ENCODE peak calls at places on chromosomes 4 and X, in four cellular contexts. G, F, I and U are unnamed samples.

GRCh38 chrX:38803609-38804480 is 2.6 kb downstream of the MID1IP1 start:
- DNase-seq in G (peak; percentile 57), F (peak; percentile 87), I (peak; percentile 91), U (peak; percentile 88)

GRCh38 chr4:69156913-69157312 is 57.6 kb downstream of the UGT2B11 start:
- DNase-seq in G (no peak), F (no peak), I (peak; percentile 9), U (peak; percentile 53)

GRCh38 chr4:94763005-94763404 is 5.2 kb downstream of the BMPR1B start:
- DNase-seq in G (no peak), F (no peak), I (no peak), U (no peak)

GRCh38 chr4:11724731-11725130 is 296.0 kb upstream of the HS3ST1 start:
- DNase-seq in G (no peak), F (no peak), I (no peak), U (no peak)

GRCh38 chr4:89295415-89295927 is 12.1 kb downstream of the GPRIN3 start:
- DNase-seq in G (no peak), F (no peak), I (no peak), U (no peak)

GRCh38 chrX:40485973-40486372 is 94.8 kb upstream of the ATP6AP2 start:
- DNase-seq in G (no peak), F (no peak), I (no peak), U (no peak)

GRCh38 chr4:120517966-120518365 is 404.6 kb downstream of the PRDM5 start:
- DNase-seq in G (no peak), F (peak; percentile 9), I (no peak), U (no peak)

GRCh38 chr4:150890246-150890645 is 124.8 kb downstream of the LRBA start:
- DNase-seq in G (no peak), F (no peak), I (no peak), U (no peak)

GRCh38 chr4:54683616-54684346 is 26.0 kb downstream of the KIT start:
- DNase-seq in G (no peak), F (no peak), I (peak; percentile 34), U (peak; percentile 56)

GRCh38 chr4:54231419-54232150 is 2.5 kb downstream of the PDGFRA start:
- DNase-seq in G (no peak), F (peak; percentile 77), I (no peak), U (peak; percentile 56)

GRCh38 chr4:82779032-82779431 is 19.6 kb downstream of the SCD5 start:
- DNase-seq in G (no peak), F (no peak), I (no peak), U (no peak)

GRCh38 chr4:127849505-127850234 is 31.0 kb upstream of the PLK4 start:
- DNase-seq in G (no peak), F (no peak), I (no peak), U (no peak)

GRCh38 chr4:16199132-16199531 is 27.1 kb downstream of the TAPT1 start:
- DNase-seq in G (no peak), F (peak; percentile 34), I (no peak), U (no peak)

GRCh38 chr4:177313263-177313662 is 3.6 kb downstream of the NEIL3 start:
- DNase-seq in G (no peak), F (no peak), I (no peak), U (no peak)

GRCh38 chr4:15811703-15812325 is 33.7 kb downstream of the CD38 start:
- DNase-seq in G (no peak), F (no peak), I (no peak), U (no peak)

DNA sequence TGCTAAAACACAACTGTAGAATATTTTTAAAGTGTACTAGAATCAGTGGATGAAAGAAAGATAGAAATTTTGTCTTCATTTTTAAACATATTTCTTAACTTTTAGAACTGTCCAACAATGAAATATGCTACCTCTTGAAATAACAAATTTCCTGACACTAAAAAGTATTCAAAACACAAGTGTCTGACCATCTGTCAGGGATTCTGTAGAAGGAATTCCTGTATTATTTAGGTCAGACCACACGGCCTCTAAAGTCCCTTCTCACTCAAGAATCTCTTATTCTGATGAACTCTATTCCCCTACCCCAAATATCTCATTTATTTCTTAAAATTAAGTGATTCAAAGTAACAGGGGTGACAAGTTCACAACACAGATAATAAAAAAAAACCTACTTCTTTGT is 99.1 kb downstream of the MAML3 start:
- DNase-seq in G (no peak), F (no peak), I (no peak), U (no peak)
- TF ChIP-seq USF2 in G (no peak), F (no peak), I (no peak), U (no peak)

DNA sequence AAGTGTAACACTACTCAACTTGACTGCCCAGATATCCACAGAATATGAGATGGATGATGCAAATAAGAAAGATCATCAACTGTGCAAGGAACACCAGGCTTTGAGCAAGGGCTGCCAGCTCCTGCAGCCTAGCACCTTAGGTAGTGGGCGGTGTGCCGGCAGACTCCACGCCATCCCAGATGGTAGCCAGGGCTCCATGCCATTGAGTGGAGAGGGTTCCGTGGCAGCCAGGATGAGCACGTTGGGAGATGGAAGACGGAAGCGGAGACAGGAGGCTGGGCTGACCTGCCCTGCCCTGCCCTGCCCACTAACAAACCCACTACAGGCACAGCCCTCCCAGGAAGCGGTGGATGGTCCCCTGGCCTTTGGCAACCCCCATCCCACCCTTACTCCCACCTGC is 51.9 kb downstream of the TMPRSS11F start:
- DNase-seq in G (no peak), F (no peak), I (no peak), U (no peak)
- TF ChIP-seq TEAD4 in G (no peak), F (no peak), I (no peak), U (no peak)

DNA sequence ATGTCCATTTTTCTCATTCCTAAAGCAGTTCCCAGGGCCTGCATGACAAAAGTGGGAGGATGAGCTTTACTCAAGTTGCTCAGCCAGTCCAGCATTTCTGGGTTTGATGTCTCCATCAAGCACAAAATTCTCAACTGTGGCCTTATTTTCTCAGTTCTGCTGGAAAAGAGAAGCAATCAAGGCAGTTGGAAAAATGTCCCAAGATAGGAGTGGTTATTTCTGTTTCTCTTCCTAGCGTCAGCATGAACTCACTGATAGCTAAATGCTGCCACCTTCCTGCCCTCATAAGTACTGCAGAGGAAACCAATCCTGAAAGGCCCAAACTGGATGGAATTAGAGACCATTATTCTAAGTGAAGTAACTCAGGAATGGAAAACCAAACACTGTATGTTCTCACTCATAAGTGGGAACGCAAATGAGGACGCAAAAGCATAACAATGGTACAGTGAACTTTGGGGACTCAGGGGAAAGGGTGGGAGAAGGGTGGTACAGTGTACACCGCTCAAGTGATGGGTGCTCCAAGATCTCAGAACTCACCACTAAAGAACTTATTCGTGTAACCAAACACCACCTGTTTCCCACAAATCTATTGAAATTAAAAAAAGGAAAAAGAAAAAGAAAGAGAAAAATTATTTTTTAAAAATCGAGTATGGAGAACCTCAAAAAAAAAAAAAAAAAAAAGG is 29.6 kb downstream of the ADH7 start:
- DNase-seq in G (peak; percentile 21), F (peak; percentile 24), I (peak; percentile 71), U (peak; percentile 78)
- TF ChIP-seq USF2 in G (no peak), F (no peak), I (no peak), U (no peak)

DNA sequence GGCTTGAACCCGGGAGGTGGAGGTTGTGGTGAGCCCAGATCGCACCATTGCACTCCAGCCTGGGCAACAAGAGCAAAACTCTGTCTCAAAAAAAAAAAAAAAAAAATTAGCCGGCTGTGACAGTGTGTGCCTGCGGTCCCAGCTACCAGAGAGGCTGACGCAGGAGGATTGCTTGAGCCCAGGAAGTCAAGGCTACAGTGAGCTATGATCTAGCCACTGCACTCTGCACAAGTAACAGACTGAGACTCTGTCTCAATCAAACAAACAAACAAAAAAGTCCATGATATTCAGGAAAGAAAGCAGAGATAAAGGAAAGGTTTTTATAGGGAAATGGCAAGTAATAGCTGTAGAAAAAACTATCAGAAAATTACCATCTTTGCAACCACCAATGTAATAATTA is 2.1 kb upstream of the LAGE3 start:
- DNase-seq in G (no peak), F (no peak), I (no peak), U (no peak)
- TF ChIP-seq TEAD4 in G (no peak), F (no peak), I (no peak), U (no peak)

GRCh38 chr4:124276461-124276860 is 436.1 kb downstream of the ANKRD50 start:
- DNase-seq in G (no peak), F (no peak), I (no peak), U (no peak)
- TF ChIP-seq USF2 in G (no peak), F (no peak), I (no peak), U (no peak)

GRCh38 chr4:34108456-34108855 is 2135.9 kb downstream of the ARAP2 start:
- DNase-seq in G (no peak), F (no peak), I (no peak), U (no peak)

GRCh38 chr4:34112573-34112972 is 2131.7 kb downstream of the ARAP2 start:
- DNase-seq in G (no peak), F (no peak), I (no peak), U (no peak)
- TF ChIP-seq TEAD4 in G (no peak), F (no peak), I (no peak), U (no peak)